ENCODE peak calls at places on chromosomes 16 and 17, in nine cellular contexts. S, V, J, Q, X, U, B, N and T are unnamed samples.

GRCh38 chr17:80877095-80877828 is 114.4 kb upstream of the CHMP6 start:
- DNase-seq in S (no peak), V (no peak), J (peak), Q (no peak), X (no peak), U (peak), B (no peak), N (no peak), T (no peak)

GRCh38 chr17:77753246-77753645 is 205.3 kb upstream of the TNRC6C start:
- DNase-seq in S (no peak), V (no peak), J (no peak), Q (no peak), X (no peak), U (no peak), B (no peak), N (no peak), T (no peak)

GRCh38 chr17:29615048-29615385 is 7.7 kb downstream of the CORO6 start:
- DNase-seq in S (no peak), V (no peak), J (no peak), Q (peak), X (peak), U (peak), B (no peak), N (no peak), T (no peak)

GRCh38 chr16:54193656-54194007 is 93.0 kb downstream of the IRX3 start:
- DNase-seq in S (peak), V (peak), J (peak), Q (no peak), X (no peak), U (peak), B (peak), N (peak), T (peak)

GRCh38 chr17:29069526-29070041 is 26.6 kb downstream of the PIPOX start:
- DNase-seq in S (no peak), V (no peak), J (no peak), Q (no peak), X (no peak), U (peak), B (no peak), N (no peak), T (no peak)

GRCh38 chr17:81422776-81423697 is 27.8 kb downstream of the BAHCC1 start:
- DNase-seq in S (no peak), V (peak), J (no peak), Q (no peak), X (no peak), U (peak), B (peak), N (no peak), T (no peak)

GRCh38 chr16:27463741-27464662 is 62.0 kb downstream of the IL21R start:
- DNase-seq in S (no peak), V (no peak), J (no peak), Q (peak), X (peak), U (no peak), B (no peak), N (no peak), T (no peak)

GRCh38 chr17:59172436-59173004 is 17.0 kb downstream of the PRR11 start:
- DNase-seq in S (no peak), V (no peak), J (no peak), Q (no peak), X (no peak), U (no peak), B (no peak), N (no peak), T (no peak)

GRCh38 chr17:57422574-57423164 is 166.3 kb downstream of the MSI2 start:
- DNase-seq in S (no peak), V (no peak), J (no peak), Q (no peak), X (no peak), U (peak), B (peak), N (no peak), T (no peak)

GRCh38 chr16:48356633-48357376 is 28.4 kb downstream of the SIAH1 start:
- DNase-seq in S (no peak), V (no peak), J (no peak), Q (no peak), X (no peak), U (no peak), B (no peak), N (no peak), T (no peak)

GRCh38 chr17:64240261-64240740 is 22.8 kb downstream of the TEX2 start:
- DNase-seq in S (no peak), V (no peak), J (no peak), Q (no peak), X (no peak), U (no peak), B (no peak), N (no peak), T (no peak)